ENCODE peak calls at places on chromosomes 16 and 17, in seven cellular contexts. T is skeletal muscle cell; E is GF-D8; M is DMS153; H is effector memory CD4-positive, alpha-beta T cell; Q is NCI-H1105 treated with DMSO at 0.1 percent for 48 hours; J is NCI-H1436 treated with DMSO at 0.1 percent for 48 hours. I is an unnamed sample.

GRCh38 chr16:29907973-29908372 is 7.7 kb downstream of the ASPHD1 start:
- DNase-seq in H (no peak), T (no peak), J (no peak), M (no peak), Q (no peak), E (no peak), I (no peak)

GRCh38 chr17:76716146-76716833 is 5.5 kb upstream of the MXRA7 start:
- DNase-seq in E (peak), Q (no peak), H (peak), T (peak), M (no peak), J (no peak), I (peak)

GRCh38 chr17:61412860-61413653 is 13.4 kb downstream of the TBX2 start:
- DNase-seq in Q (peak), H (no peak), J (no peak), M (no peak), T (no peak), E (no peak), I (no peak)

GRCh38 chr17:42744283-42744805 is 496 bp downstream of the EZH1 start:
- DNase-seq in T (no peak), M (peak), E (peak), H (peak), J (no peak), Q (peak), I (no peak)

GRCh38 chr16:85173077-85173980 is 61.1 kb upstream of the CIBAR2 start:
- DNase-seq in Q (no peak), J (no peak), T (peak), H (no peak), E (no peak), M (no peak), I (no peak)

GRCh38 chr17:54969658-54970572 is 1.4 kb downstream of the STXBP4 start:
- DNase-seq in M (no peak), J (no peak), T (no peak), H (no peak), Q (no peak), E (no peak), I (no peak)

GRCh38 chr17:18187816-18188761 is 4.5 kb downstream of the ALKBH5 start:
- DNase-seq in T (no peak), H (no peak), J (no peak), M (no peak), Q (no peak), E (no peak), I (no peak)

GRCh38 chr16:6081320-6081976 is 983.9 kb upstream of the EEF2KMT start:
- DNase-seq in T (no peak), M (no peak), H (no peak), E (no peak), Q (no peak), J (no peak), I (no peak)

GRCh38 chr17:8925808-8926207 is 39.7 kb downstream of the PIK3R5 start:
- DNase-seq in M (no peak), H (no peak), Q (no peak), T (no peak), E (no peak), J (no peak), I (no peak)

GRCh38 chr17:66354472-66354871 is 52.1 kb downstream of the PRKCA start:
- DNase-seq in T (no peak), E (no peak), Q (no peak), H (no peak), J (no peak), M (no peak), I (no peak)

GRCh38 chr16:83835972-83836566 is 28.3 kb downstream of the HSBP1 start:
- DNase-seq in H (no peak), J (no peak), E (no peak), Q (no peak), M (peak), T (peak), I (peak)

GRCh38 chr17:57895382-57896060 is 45.7 kb upstream of the MRPS23 start:
- DNase-seq in M (peak), Q (no peak), T (no peak), H (no peak), J (no peak), E (no peak), I (no peak)

GRCh38 chr17:50640701-50641338 is 6.1 kb downstream of the ABCC3 start:
- DNase-seq in M (no peak), H (no peak), T (no peak), E (no peak), J (no peak), Q (no peak), I (no peak)

GRCh38 chr16:53744449-53744848 is 40.5 kb downstream of the FTO start:
- DNase-seq in H (no peak), J (peak), T (no peak), E (no peak), Q (no peak), M (peak), I (no peak)

GRCh38 chr17:78572277-78573205 is 4.7 kb downstream of the DNAH17 start:
- DNase-seq in H (no peak), M (no peak), J (no peak), Q (no peak), E (no peak), T (no peak), I (no peak)

GRCh38 chr17:70136131-70136530 is 33.2 kb upstream of the KCNJ2 start:
- DNase-seq in J (no peak), M (no peak), T (no peak), Q (no peak), E (no peak), H (no peak), I (no peak)

GRCh38 chr17:75588546-75589016 is 981 bp downstream of the MYO15B start:
- DNase-seq in Q (no peak), H (no peak), J (no peak), T (no peak), E (no peak), M (no peak), I (no peak)

GRCh38 chr17:48907713-48908046 is 527 bp upstream of the UBE2Z start:
- DNase-seq in M (no peak), E (peak), J (no peak), Q (peak), T (no peak), H (no peak), I (peak)

GRCh38 chr16:84928679-84929420 is 82.5 kb downstream of the ZDHHC7 start:
- DNase-seq in E (no peak), H (no peak), Q (no peak), M (no peak), T (no peak), J (no peak), I (no peak)

GRCh38 chr16:74874912-74875311 is 100.3 kb upstream of the FA2H start:
- DNase-seq in Q (no peak), H (no peak), E (no peak), J (no peak), M (no peak), T (no peak), I (no peak)

GRCh38 chr17:851986-852385 is 69.8 kb downstream of the MRM3 start:
- DNase-seq in M (no peak), E (no peak), T (no peak), J (no peak), Q (no peak), H (no peak), I (no peak)

GRCh38 chr17:16211601-16212000 is 3.7 kb downstream of the NCOR1 start:
- DNase-seq in Q (no peak), E (no peak), M (no peak), H (no peak), T (no peak), J (no peak), I (no peak)

GRCh38 chr16:84423416-84423837 is 55.1 kb downstream of the ATP2C2 start:
- DNase-seq in J (no peak), E (peak), T (no peak), H (no peak), M (peak), Q (no peak), I (no peak)

GRCh38 chr16:49557070-49557446 is 183.5 kb downstream of the C16orf78 start:
- DNase-seq in Q (peak), T (no peak), M (no peak), H (no peak), J (peak), E (no peak), I (no peak)

GRCh38 chr17:79438045-79438444 is 172.8 kb downstream of the RBFOX3 start:
- DNase-seq in M (no peak), H (no peak), T (no peak), E (no peak), J (no peak), Q (no peak), I (no peak)

GRCh38 chr16:15976929-15977637 is 27.7 kb downstream of the ABCC1 start:
- DNase-seq in J (no peak), M (no peak), H (no peak), E (no peak), T (peak), Q (no peak), I (peak)

GRCh38 chr17:36945959-36946725 is 2.6 kb upstream of the AATF start:
- DNase-seq in Q (no peak), J (no peak), M (no peak), T (no peak), E (no peak), H (no peak), I (no peak)

GRCh38 chr17:34173221-34173620 is 81.9 kb upstream of the CCL2 start:
- DNase-seq in E (no peak), M (no peak), J (no peak), T (no peak), H (no peak), Q (no peak), I (peak)

GRCh38 chr16:70590722-70591438 is 55.5 kb upstream of the IL34 start:
- DNase-seq in T (no peak), M (no peak), E (no peak), Q (no peak), J (no peak), H (no peak), I (no peak)

GRCh38 chr16:67443299-67443698 is 12.4 kb downstream of the HSD11B2 start:
- DNase-seq in E (no peak), Q (no peak), T (no peak), M (no peak), H (no peak), J (no peak), I (no peak)

GRCh38 chr17:20008242-20009051 is 712 bp upstream of the SPECC1 start:
- DNase-seq in H (no peak), Q (peak), J (no peak), E (no peak), M (no peak), T (no peak), I (no peak)

GRCh38 chr16:74753180-74753579 is 21.4 kb downstream of the FA2H start:
- DNase-seq in T (no peak), J (no peak), H (no peak), Q (no peak), M (no peak), E (no peak), I (no peak)